ENCODE peak calls at places on chromosome 7, in four cellular contexts. One of them, this sample, is unnamed.

GRCh38 chr7:55400191-55400590 is 35.1 kb downstream of the LANCL2 start:
- DNase-seq in CD4-positive, alpha-beta memory T cell: no peak
- DNase-seq in GM23248: peak; percentile 14
- DNase-seq in body of pancreas: no peak
- DNase-seq in this sample: no peak

GRCh38 chr7:134724606-134725005 is 54.8 kb upstream of the CALD1 start:
- DNase-seq in CD4-positive, alpha-beta memory T cell: no peak
- DNase-seq in GM23248: peak; percentile 70
- DNase-seq in body of pancreas: no peak
- DNase-seq in this sample: no peak

GRCh38 chr7:36820527-36821170 is 96.4 kb upstream of the AOAH start:
- DNase-seq in body of pancreas: no peak
- DNase-seq in CD4-positive, alpha-beta memory T cell: no peak
- DNase-seq in GM23248: peak; percentile 47
- DNase-seq in this sample: no peak

GRCh38 chr7:158849553-158850389 is 6.6 kb upstream of the DYNC2I1 start:
- DNase-seq in CD4-positive, alpha-beta memory T cell: no peak
- DNase-seq in body of pancreas: no peak
- DNase-seq in GM23248: no peak
- DNase-seq in this sample: peak; percentile 82

GRCh38 chr7:134856141-134856540 is 76.7 kb downstream of the CALD1 start:
- DNase-seq in body of pancreas: no peak
- DNase-seq in GM23248: peak; percentile 74
- DNase-seq in CD4-positive, alpha-beta memory T cell: no peak
- DNase-seq in this sample: no peak

GRCh38 chr7:158704524-158705233 is at the start of gene NCAPG2:
- DNase-seq in GM23248: peak; percentile 99
- DNase-seq in CD4-positive, alpha-beta memory T cell: peak; percentile 95
- DNase-seq in body of pancreas: peak; percentile 99
- DNase-seq in this sample: peak; percentile 100

GRCh38 chr7:38195804-38196595 is 18.0 kb downstream of the STARD3NL start:
- DNase-seq in GM23248: peak; percentile 72
- DNase-seq in CD4-positive, alpha-beta memory T cell: no peak
- DNase-seq in body of pancreas: no peak
- DNase-seq in this sample: no peak

GRCh38 chr7:48786951-48787350 is 137.4 kb upstream of the CDC14C start:
- DNase-seq in GM23248: no peak
- DNase-seq in body of pancreas: no peak
- DNase-seq in CD4-positive, alpha-beta memory T cell: no peak
- DNase-seq in this sample: no peak

GRCh38 chr7:125512373-125512772 is 582.7 kb upstream of the POT1 start:
- DNase-seq in GM23248: no peak
- DNase-seq in CD4-positive, alpha-beta memory T cell: no peak
- DNase-seq in body of pancreas: no peak
- DNase-seq in this sample: no peak

GRCh38 chr7:151485006-151485732 is 34.5 kb downstream of the RHEB start:
- DNase-seq in CD4-positive, alpha-beta memory T cell: no peak
- DNase-seq in GM23248: peak; percentile 94
- DNase-seq in body of pancreas: peak; percentile 40
- DNase-seq in this sample: no peak

GRCh38 chr7:116512524-116513188 is 12.2 kb upstream of the CAV1 start:
- DNase-seq in CD4-positive, alpha-beta memory T cell: no peak
- DNase-seq in GM23248: no peak
- DNase-seq in body of pancreas: no peak
- DNase-seq in this sample: no peak

GRCh38 chr7:4806983-4807625 is 31.7 kb downstream of the AP5Z1 start:
- DNase-seq in body of pancreas: no peak
- DNase-seq in GM23248: no peak
- DNase-seq in CD4-positive, alpha-beta memory T cell: no peak
- DNase-seq in this sample: no peak

GRCh38 chr7:47536705-47537611 is 45.0 kb downstream of the TNS3 start:
- DNase-seq in body of pancreas: peak; percentile 42
- DNase-seq in CD4-positive, alpha-beta memory T cell: no peak
- DNase-seq in GM23248: peak; percentile 87
- DNase-seq in this sample: peak; percentile 58

GRCh38 chr7:142889825-142890224 is 4.3 kb upstream of the TRPV6 start:
- DNase-seq in CD4-positive, alpha-beta memory T cell: no peak
- DNase-seq in GM23248: no peak
- DNase-seq in body of pancreas: no peak
- DNase-seq in this sample: no peak

GRCh38 chr7:33191326-33191725 is 62.0 kb downstream of the BBS9 start:
- DNase-seq in body of pancreas: no peak
- DNase-seq in GM23248: no peak
- DNase-seq in CD4-positive, alpha-beta memory T cell: peak; percentile 13
- DNase-seq in this sample: no peak

GRCh38 chr7:37310322-37311080 is 138.2 kb downstream of the ELMO1 start:
- DNase-seq in CD4-positive, alpha-beta memory T cell: peak; percentile 54
- DNase-seq in GM23248: no peak
- DNase-seq in body of pancreas: no peak
- DNase-seq in this sample: no peak

GRCh38 chr7:70527489-70527888 is 604.5 kb upstream of the GALNT17 start:
- DNase-seq in GM23248: no peak
- DNase-seq in body of pancreas: no peak
- DNase-seq in CD4-positive, alpha-beta memory T cell: no peak
- DNase-seq in this sample: no peak

GRCh38 chr7:25835191-25835590 is 316.8 kb upstream of the NFE2L3 start:
- DNase-seq in CD4-positive, alpha-beta memory T cell: no peak
- DNase-seq in GM23248: peak; percentile 73
- DNase-seq in body of pancreas: no peak
- DNase-seq in this sample: no peak

GRCh38 chr7:31692451-31692850 is 5.4 kb downstream of the PPP1R17 start:
- DNase-seq in GM23248: no peak
- DNase-seq in body of pancreas: no peak
- DNase-seq in CD4-positive, alpha-beta memory T cell: no peak
- DNase-seq in this sample: no peak

GRCh38 chr7:22430457-22430856 is 69.5 kb downstream of the STEAP1B start:
- DNase-seq in GM23248: peak; percentile 95
- DNase-seq in body of pancreas: no peak
- DNase-seq in CD4-positive, alpha-beta memory T cell: no peak
- DNase-seq in this sample: no peak

GRCh38 chr7:157445246-157445955 is 108.6 kb downstream of the DNAJB6 start:
- DNase-seq in body of pancreas: no peak
- DNase-seq in GM23248: no peak
- DNase-seq in CD4-positive, alpha-beta memory T cell: no peak
- DNase-seq in this sample: no peak

GRCh38 chr7:133830081-133830480 is 297.1 kb upstream of the LRGUK start:
- DNase-seq in GM23248: no peak
- DNase-seq in CD4-positive, alpha-beta memory T cell: no peak
- DNase-seq in body of pancreas: peak; percentile 22
- DNase-seq in this sample: no peak

GRCh38 chr7:152081088-152081487 is 55.6 kb downstream of the GALNT11 start:
- DNase-seq in CD4-positive, alpha-beta memory T cell: no peak
- DNase-seq in GM23248: no peak
- DNase-seq in body of pancreas: no peak
- DNase-seq in this sample: no peak

GRCh38 chr7:55192718-55193117 is 172.4 kb upstream of the LANCL2 start:
- DNase-seq in body of pancreas: no peak
- DNase-seq in GM23248: peak; percentile 76
- DNase-seq in CD4-positive, alpha-beta memory T cell: no peak
- DNase-seq in this sample: no peak

GRCh38 chr7:72430531-72430930 is 18.4 kb upstream of the CALN1 start:
- DNase-seq in GM23248: no peak
- DNase-seq in body of pancreas: no peak
- DNase-seq in CD4-positive, alpha-beta memory T cell: no peak
- DNase-seq in this sample: no peak

GRCh38 chr7:45601094-45601493 is 26.9 kb downstream of the ADCY1 start:
- DNase-seq in GM23248: no peak
- DNase-seq in body of pancreas: peak; percentile 5
- DNase-seq in CD4-positive, alpha-beta memory T cell: no peak
- DNase-seq in this sample: peak; percentile 4

GRCh38 chr7:112550468-112551060 is 69.8 kb downstream of the LSMEM1 start:
- DNase-seq in body of pancreas: peak; percentile 29
- DNase-seq in CD4-positive, alpha-beta memory T cell: peak; percentile 45
- DNase-seq in GM23248: peak; percentile 75
- DNase-seq in this sample: peak; percentile 55

GRCh38 chr7:74183653-74184450 is 9.7 kb downstream of the EIF4H start:
- DNase-seq in CD4-positive, alpha-beta memory T cell: no peak
- DNase-seq in GM23248: peak; percentile 33
- DNase-seq in body of pancreas: no peak
- DNase-seq in this sample: peak; percentile 40

GRCh38 chr7:93092757-93093370 is 24.9 kb downstream of the SAMD9 start:
- DNase-seq in GM23248: peak; percentile 60
- DNase-seq in body of pancreas: no peak
- DNase-seq in CD4-positive, alpha-beta memory T cell: no peak
- DNase-seq in this sample: no peak

GRCh38 chr7:139743267-139743966 is 34.4 kb downstream of the HIPK2 start:
- DNase-seq in body of pancreas: no peak
- DNase-seq in CD4-positive, alpha-beta memory T cell: no peak
- DNase-seq in GM23248: no peak
- DNase-seq in this sample: no peak

GRCh38 chr7:94922457-94922856 is 15.1 kb downstream of the PPP1R9A start:
- DNase-seq in body of pancreas: no peak
- DNase-seq in CD4-positive, alpha-beta memory T cell: no peak
- DNase-seq in GM23248: no peak
- DNase-seq in this sample: no peak
- H3K4me3 ChIP-seq in body of pancreas: no peak overlapping the region
- H3K4me3 ChIP-seq in CD4-positive, alpha-beta memory T cell: no peak overlapping the region
- H3K4me3 ChIP-seq in GM23248: no peak overlapping the region
- H3K4me3 ChIP-seq in this sample: no peak overlapping the region

DNA sequence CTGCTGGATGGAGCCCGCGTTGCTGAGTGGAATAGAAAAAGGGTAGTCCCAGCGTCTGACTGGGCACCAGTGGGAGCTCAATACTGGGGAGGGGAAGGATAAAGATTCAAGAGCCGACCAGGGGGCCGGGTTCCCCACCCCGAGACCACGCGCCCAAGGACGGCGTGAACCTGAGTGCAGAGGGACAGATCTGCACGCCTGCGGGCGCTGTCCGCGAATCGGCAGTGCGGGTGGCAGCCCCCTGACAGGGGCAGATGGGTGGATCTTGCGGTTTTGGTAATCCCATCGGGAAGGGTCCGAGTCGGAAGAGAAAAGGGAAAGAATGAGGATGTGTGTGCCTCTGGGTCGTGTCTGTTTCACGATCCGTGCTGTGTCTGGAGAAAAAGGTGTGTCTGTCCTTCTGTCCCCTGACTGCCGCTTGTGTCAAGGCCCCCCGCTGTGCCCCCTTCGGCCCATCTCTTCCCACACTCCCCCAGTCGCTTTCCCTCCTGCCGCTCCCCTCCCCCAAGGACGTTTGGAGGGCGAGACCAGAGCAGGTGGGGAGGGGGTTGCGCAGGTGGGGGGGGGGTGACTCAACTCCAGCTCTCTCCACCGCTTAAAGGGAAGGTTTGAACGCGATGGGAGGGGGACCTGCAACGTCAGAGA is 711 bp upstream of the VGF start:
- DNase-seq in body of pancreas: no peak
- DNase-seq in GM23248: no peak
- DNase-seq in CD4-positive, alpha-beta memory T cell: no peak
- DNase-seq in this sample: no peak
- H3K4me1 ChIP-seq in body of pancreas: peaks cover 49% of the 10 kb centered on the region
- H3K4me1 ChIP-seq in GM23248: peaks cover 5% of the 10 kb centered on the region
- H3K4me1 ChIP-seq in CD4-positive, alpha-beta memory T cell: peaks cover 61% of the 10 kb centered on the region
- H3K4me1 ChIP-seq in this sample: peaks cover 14% of the 10 kb centered on the region

GRCh38 chr7:121334875-121335648 is 6.3 kb downstream of the WNT16 start:
- DNase-seq in body of pancreas: no peak
- DNase-seq in CD4-positive, alpha-beta memory T cell: no peak
- DNase-seq in GM23248: peak; percentile 32
- DNase-seq in this sample: no peak

GRCh38 chr7:121334376-121334775 is 5.6 kb downstream of the WNT16 start:
- DNase-seq in body of pancreas: no peak
- DNase-seq in GM23248: no peak
- DNase-seq in CD4-positive, alpha-beta memory T cell: no peak
- DNase-seq in this sample: no peak

GRCh38 chr7:121337398-121337797 is 8.6 kb downstream of the WNT16 start:
- DNase-seq in body of pancreas: no peak
- DNase-seq in CD4-positive, alpha-beta memory T cell: no peak
- DNase-seq in GM23248: peak; percentile 21
- DNase-seq in this sample: no peak

GRCh38 chr7:121339082-121339481 is 10.3 kb downstream of the WNT16 start:
- DNase-seq in GM23248: no peak
- DNase-seq in CD4-positive, alpha-beta memory T cell: no peak
- DNase-seq in body of pancreas: no peak
- DNase-seq in this sample: no peak

GRCh38 chr7:121336579-121336978 is 7.8 kb downstream of the WNT16 start:
- DNase-seq in CD4-positive, alpha-beta memory T cell: no peak
- DNase-seq in GM23248: peak; percentile 68
- DNase-seq in body of pancreas: no peak
- DNase-seq in this sample: no peak
- H3K4me3 ChIP-seq in CD4-positive, alpha-beta memory T cell: no peak overlapping the region
- H3K4me3 ChIP-seq in GM23248: no peak overlapping the region
- H3K4me3 ChIP-seq in body of pancreas: no peak overlapping the region
- H3K4me3 ChIP-seq in this sample: no peak overlapping the region

GRCh38 chr7:29877196-29877595 is 70.9 kb downstream of the WIPF3 start:
- DNase-seq in CD4-positive, alpha-beta memory T cell: no peak
- DNase-seq in body of pancreas: no peak
- DNase-seq in GM23248: peak; percentile 19
- DNase-seq in this sample: no peak

GRCh38 chr7:29878081-29878688 is 71.9 kb downstream of the WIPF3 start:
- DNase-seq in body of pancreas: peak; percentile 34
- DNase-seq in CD4-positive, alpha-beta memory T cell: peak; percentile 12
- DNase-seq in GM23248: peak; percentile 67
- DNase-seq in this sample: no peak

GRCh38 chr7:29881724-29882123 is 75.4 kb downstream of the WIPF3 start:
- DNase-seq in CD4-positive, alpha-beta memory T cell: no peak
- DNase-seq in GM23248: no peak
- DNase-seq in body of pancreas: no peak
- DNase-seq in this sample: no peak

GRCh38 chr7:29882481-29882880 is 76.2 kb downstream of the WIPF3 start:
- DNase-seq in CD4-positive, alpha-beta memory T cell: no peak
- DNase-seq in body of pancreas: no peak
- DNase-seq in GM23248: no peak
- DNase-seq in this sample: no peak

DNA sequence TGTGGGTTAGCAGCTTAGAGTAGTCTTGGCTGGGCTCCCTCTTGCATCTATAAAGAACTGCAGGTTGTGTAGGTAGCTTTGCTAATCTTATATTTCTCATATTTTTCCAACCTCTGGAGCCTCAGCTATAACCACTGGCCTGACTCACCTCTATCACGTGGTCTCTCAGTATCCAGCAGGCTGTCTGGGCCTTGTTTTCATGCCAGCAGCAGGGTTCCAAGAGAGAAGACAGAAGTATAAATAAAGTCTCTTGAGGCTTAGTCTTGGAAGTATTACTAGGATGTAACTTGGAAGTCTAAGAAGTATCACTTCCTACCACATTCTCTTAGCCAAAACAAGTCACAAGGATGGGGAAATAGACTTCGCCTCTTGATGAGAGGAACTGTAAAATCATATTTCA is 73.3 kb downstream of the WIPF3 start:
- DNase-seq in CD4-positive, alpha-beta memory T cell: no peak
- DNase-seq in GM23248: peak; percentile 65
- DNase-seq in body of pancreas: peak; percentile 28
- DNase-seq in this sample: no peak
- H3K4me1 ChIP-seq in CD4-positive, alpha-beta memory T cell: no peaks in the 10 kb centered on the region
- H3K4me1 ChIP-seq in GM23248: no peaks in the 10 kb centered on the region
- H3K4me1 ChIP-seq in body of pancreas: peaks cover 4% of the 10 kb centered on the region
- H3K4me1 ChIP-seq in this sample: peaks cover 4% of the 10 kb centered on the region

GRCh38 chr7:97004931-97005763 is at the start of gene DLX6:
- DNase-seq in body of pancreas: no peak
- DNase-seq in GM23248: peak; percentile 21
- DNase-seq in CD4-positive, alpha-beta memory T cell: no peak
- DNase-seq in this sample: peak; percentile 52
- H3K4me3 ChIP-seq in body of pancreas: no peak within 1 kb of the TSS
- H3K4me3 ChIP-seq in GM23248: peak within 1 kb of the TSS; percentile 47
- H3K4me3 ChIP-seq in CD4-positive, alpha-beta memory T cell: no peak within 1 kb of the TSS
- H3K4me3 ChIP-seq in this sample: peak within 1 kb of the TSS; percentile 32

This sample was measured in colonic mucosa.